ENCODE peak calls at places on chromosomes 1 and 21, in six cellular contexts. One of them, this sample, is unnamed.

GRCh38 chr21:27759091-27759659 is 792.3 kb upstream of the ADAMTS5 start:
- DNase-seq in HCT116: no peak
- DNase-seq in sigmoid colon: no peak
- DNase-seq in Panc1: no peak
- DNase-seq in GM12878: no peak
- DNase-seq in prostate gland: no peak
- DNase-seq in this sample: no peak

GRCh38 chr1:233240839-233241682 is 54.5 kb downstream of the PCNX2 start:
- DNase-seq in Panc1: peak
- DNase-seq in GM12878: no peak
- DNase-seq in prostate gland: peak
- DNase-seq in HCT116: no peak
- DNase-seq in sigmoid colon: no peak
- DNase-seq in this sample: peak

GRCh38 chr1:25610822-25611630 is 5.6 kb upstream of the MAN1C1 start:
- DNase-seq in GM12878: no peak
- DNase-seq in Panc1: no peak
- DNase-seq in sigmoid colon: no peak
- DNase-seq in HCT116: peak
- DNase-seq in prostate gland: no peak
- DNase-seq in this sample: no peak

GRCh38 chr1:65084068-65084467 is 63.9 kb upstream of the AK4 start:
- DNase-seq in Panc1: no peak
- DNase-seq in HCT116: no peak
- DNase-seq in sigmoid colon: no peak
- DNase-seq in GM12878: no peak
- DNase-seq in prostate gland: no peak
- DNase-seq in this sample: no peak

GRCh38 chr1:16172964-16173446 is 17.1 kb upstream of the EPHA2 start:
- DNase-seq in Panc1: no peak
- DNase-seq in prostate gland: no peak
- DNase-seq in HCT116: peak
- DNase-seq in GM12878: no peak
- DNase-seq in sigmoid colon: no peak
- DNase-seq in this sample: no peak

GRCh38 chr1:1058921-1059493 is 15.1 kb downstream of the RNF223 start:
- DNase-seq in HCT116: no peak
- DNase-seq in prostate gland: no peak
- DNase-seq in Panc1: no peak
- DNase-seq in sigmoid colon: no peak
- DNase-seq in GM12878: no peak
- DNase-seq in this sample: peak

GRCh38 chr1:40381268-40382109 is 8.0 kb downstream of the SMAP2 start:
- DNase-seq in Panc1: no peak
- DNase-seq in HCT116: no peak
- DNase-seq in sigmoid colon: no peak
- DNase-seq in prostate gland: no peak
- DNase-seq in GM12878: no peak
- DNase-seq in this sample: no peak

GRCh38 chr1:196877964-196878363 is 9.9 kb upstream of the CFHR4 start:
- DNase-seq in HCT116: no peak
- DNase-seq in Panc1: no peak
- DNase-seq in prostate gland: no peak
- DNase-seq in GM12878: no peak
- DNase-seq in sigmoid colon: no peak
- DNase-seq in this sample: peak

GRCh38 chr1:232667781-232668101 is 37.8 kb upstream of the SIPA1L2 start:
- DNase-seq in GM12878: no peak
- DNase-seq in sigmoid colon: no peak
- DNase-seq in HCT116: no peak
- DNase-seq in Panc1: no peak
- DNase-seq in prostate gland: no peak
- DNase-seq in this sample: no peak

GRCh38 chr1:30422251-30422650 is 301.1 kb downstream of the MATN1 start:
- DNase-seq in sigmoid colon: peak
- DNase-seq in HCT116: no peak
- DNase-seq in Panc1: no peak
- DNase-seq in prostate gland: no peak
- DNase-seq in GM12878: no peak
- DNase-seq in this sample: no peak

GRCh38 chr1:56806804-56807203 is 12.4 kb downstream of the FYB2 start:
- DNase-seq in GM12878: no peak
- DNase-seq in Panc1: no peak
- DNase-seq in HCT116: no peak
- DNase-seq in prostate gland: no peak
- DNase-seq in sigmoid colon: no peak
- DNase-seq in this sample: no peak

GRCh38 chr1:230350208-230350921 is 75.8 kb downstream of the PGBD5 start:
- DNase-seq in HCT116: no peak
- DNase-seq in Panc1: no peak
- DNase-seq in sigmoid colon: no peak
- DNase-seq in GM12878: no peak
- DNase-seq in prostate gland: no peak
- DNase-seq in this sample: no peak

GRCh38 chr1:64539279-64539678 is 69.3 kb downstream of the CACHD1 start:
- DNase-seq in GM12878: no peak
- DNase-seq in Panc1: no peak
- DNase-seq in sigmoid colon: no peak
- DNase-seq in HCT116: no peak
- DNase-seq in prostate gland: no peak
- DNase-seq in this sample: no peak

GRCh38 chr21:29643289-29643688 is 296.5 kb downstream of the GRIK1 start:
- DNase-seq in HCT116: no peak
- DNase-seq in sigmoid colon: no peak
- DNase-seq in GM12878: no peak
- DNase-seq in prostate gland: no peak
- DNase-seq in Panc1: no peak
- DNase-seq in this sample: no peak

GRCh38 chr1:145877923-145878486 is 7.7 kb downstream of the ANKRD35 start:
- DNase-seq in sigmoid colon: no peak
- DNase-seq in HCT116: no peak
- DNase-seq in Panc1: no peak
- DNase-seq in GM12878: no peak
- DNase-seq in prostate gland: no peak
- DNase-seq in this sample: no peak

GRCh38 chr1:22553104-22553880 is 10.0 kb upstream of the EPHA8 start:
- DNase-seq in sigmoid colon: no peak
- DNase-seq in GM12878: no peak
- DNase-seq in prostate gland: no peak
- DNase-seq in Panc1: no peak
- DNase-seq in HCT116: no peak
- DNase-seq in this sample: no peak

GRCh38 chr1:211695135-211695816 is 19.9 kb upstream of the NEK2 start:
- DNase-seq in GM12878: peak
- DNase-seq in sigmoid colon: no peak
- DNase-seq in HCT116: no peak
- DNase-seq in prostate gland: no peak
- DNase-seq in Panc1: no peak
- DNase-seq in this sample: peak

GRCh38 chr1:118247593-118247992 is 62.6 kb upstream of the SPAG17 start:
- DNase-seq in HCT116: peak
- DNase-seq in prostate gland: no peak
- DNase-seq in GM12878: no peak
- DNase-seq in Panc1: no peak
- DNase-seq in sigmoid colon: no peak
- DNase-seq in this sample: no peak

GRCh38 chr1:9269721-9270120 is 23.0 kb upstream of the SPSB1 start:
- DNase-seq in sigmoid colon: no peak
- DNase-seq in HCT116: no peak
- DNase-seq in GM12878: no peak
- DNase-seq in prostate gland: no peak
- DNase-seq in Panc1: no peak
- DNase-seq in this sample: peak

GRCh38 chr1:67372136-67372535 is 58.1 kb downstream of the SERBP1 start:
- DNase-seq in sigmoid colon: no peak
- DNase-seq in Panc1: no peak
- DNase-seq in prostate gland: no peak
- DNase-seq in GM12878: no peak
- DNase-seq in HCT116: no peak
- DNase-seq in this sample: no peak

GRCh38 chr1:87632232-87632631 is 303.6 kb downstream of the LMO4 start:
- DNase-seq in Panc1: no peak
- DNase-seq in GM12878: no peak
- DNase-seq in HCT116: no peak
- DNase-seq in sigmoid colon: no peak
- DNase-seq in prostate gland: no peak
- DNase-seq in this sample: no peak

GRCh38 chr1:167052389-167052788 is 37.8 kb downstream of the GPA33 start:
- DNase-seq in sigmoid colon: no peak
- DNase-seq in Panc1: no peak
- DNase-seq in prostate gland: no peak
- DNase-seq in GM12878: no peak
- DNase-seq in HCT116: peak
- DNase-seq in this sample: no peak

GRCh38 chr21:15057290-15057689 is 7.5 kb downstream of the NRIP1 start:
- DNase-seq in Panc1: no peak
- DNase-seq in HCT116: no peak
- DNase-seq in prostate gland: no peak
- DNase-seq in GM12878: no peak
- DNase-seq in sigmoid colon: no peak
- DNase-seq in this sample: no peak

GRCh38 chr1:231313661-231314060 is 24.0 kb downstream of the EXOC8 start:
- DNase-seq in GM12878: no peak
- DNase-seq in HCT116: no peak
- DNase-seq in sigmoid colon: no peak
- DNase-seq in Panc1: no peak
- DNase-seq in prostate gland: no peak
- DNase-seq in this sample: no peak

GRCh38 chr1:41314376-41314775 is 46.9 kb upstream of the FOXO6 start:
- DNase-seq in Panc1: no peak
- DNase-seq in HCT116: no peak
- DNase-seq in GM12878: no peak
- DNase-seq in prostate gland: no peak
- DNase-seq in sigmoid colon: no peak
- DNase-seq in this sample: no peak

GRCh38 chr1:206521002-206521585 is 13.8 kb downstream of the RASSF5 start:
- DNase-seq in prostate gland: peak
- DNase-seq in sigmoid colon: no peak
- DNase-seq in HCT116: no peak
- DNase-seq in Panc1: no peak
- DNase-seq in GM12878: no peak
- DNase-seq in this sample: peak

GRCh38 chr1:216183007-216183406 is 240.2 kb downstream of the USH2A start:
- DNase-seq in prostate gland: no peak
- DNase-seq in GM12878: no peak
- DNase-seq in Panc1: no peak
- DNase-seq in sigmoid colon: no peak
- DNase-seq in HCT116: no peak
- DNase-seq in this sample: no peak

GRCh38 chr1:32014199-32014936 is 700 bp downstream of the KHDRBS1 start:
- DNase-seq in Panc1: no peak
- DNase-seq in GM12878: no peak
- DNase-seq in prostate gland: peak
- DNase-seq in sigmoid colon: peak
- DNase-seq in HCT116: no peak
- DNase-seq in this sample: peak

GRCh38 chr1:100528861-100529260 is 9.1 kb upstream of the GPR88 start:
- DNase-seq in sigmoid colon: no peak
- DNase-seq in HCT116: no peak
- DNase-seq in Panc1: no peak
- DNase-seq in prostate gland: no peak
- DNase-seq in GM12878: no peak
- DNase-seq in this sample: no peak
- TF ChIP-seq POLR2AphosphoS5 in sigmoid colon: no peak
- TF ChIP-seq POLR2AphosphoS5 in HCT116: no peak
- TF ChIP-seq POLR2AphosphoS5 in Panc1: no peak
- TF ChIP-seq POLR2AphosphoS5 in prostate gland: no peak
- TF ChIP-seq POLR2AphosphoS5 in GM12878: no peak
- TF ChIP-seq POLR2AphosphoS5 in this sample: no peak

GRCh38 chr1:18041685-18042355 is 65.8 kb upstream of the IGSF21 start:
- DNase-seq in HCT116: no peak
- DNase-seq in GM12878: no peak
- DNase-seq in Panc1: no peak
- DNase-seq in sigmoid colon: no peak
- DNase-seq in prostate gland: no peak
- DNase-seq in this sample: no peak
- TF ChIP-seq CTCF in HCT116: peak
- TF ChIP-seq CTCF in GM12878: no peak
- TF ChIP-seq CTCF in Panc1: no peak
- TF ChIP-seq CTCF in sigmoid colon: no peak
- TF ChIP-seq CTCF in prostate gland: no peak
- TF ChIP-seq CTCF in this sample: no peak

GRCh38 chr1:94247146-94248094 is 10.0 kb upstream of the ARHGAP29 start:
- DNase-seq in HCT116: peak
- DNase-seq in GM12878: no peak
- DNase-seq in prostate gland: peak
- DNase-seq in Panc1: no peak
- DNase-seq in sigmoid colon: peak
- DNase-seq in this sample: peak
- TF ChIP-seq POLR2AphosphoS5 in HCT116: peak
- TF ChIP-seq POLR2AphosphoS5 in GM12878: no peak
- TF ChIP-seq POLR2AphosphoS5 in prostate gland: no peak
- TF ChIP-seq POLR2AphosphoS5 in Panc1: peak
- TF ChIP-seq POLR2AphosphoS5 in sigmoid colon: peak
- TF ChIP-seq POLR2AphosphoS5 in this sample: peak

GRCh38 chr1:92376345-92376744 is 77.5 kb downstream of the RPAP2 start:
- DNase-seq in GM12878: no peak
- DNase-seq in sigmoid colon: no peak
- DNase-seq in HCT116: no peak
- DNase-seq in Panc1: no peak
- DNase-seq in prostate gland: no peak
- DNase-seq in this sample: no peak

GRCh38 chr1:92374211-92374610 is 75.4 kb downstream of the RPAP2 start:
- DNase-seq in prostate gland: no peak
- DNase-seq in sigmoid colon: no peak
- DNase-seq in Panc1: no peak
- DNase-seq in HCT116: no peak
- DNase-seq in GM12878: no peak
- DNase-seq in this sample: no peak
- TF ChIP-seq CTCF in prostate gland: no peak
- TF ChIP-seq CTCF in sigmoid colon: no peak
- TF ChIP-seq CTCF in Panc1: no peak
- TF ChIP-seq CTCF in HCT116: no peak
- TF ChIP-seq CTCF in GM12878: no peak
- TF ChIP-seq CTCF in this sample: no peak

GRCh38 chr1:202576816-202577215 is 133.4 kb downstream of the SYT2 start:
- DNase-seq in GM12878: no peak
- DNase-seq in HCT116: no peak
- DNase-seq in prostate gland: peak
- DNase-seq in Panc1: no peak
- DNase-seq in sigmoid colon: no peak
- DNase-seq in this sample: no peak
- TF ChIP-seq POLR2AphosphoS5 in GM12878: no peak
- TF ChIP-seq POLR2AphosphoS5 in HCT116: no peak
- TF ChIP-seq POLR2AphosphoS5 in prostate gland: peak
- TF ChIP-seq POLR2AphosphoS5 in Panc1: no peak
- TF ChIP-seq POLR2AphosphoS5 in sigmoid colon: no peak
- TF ChIP-seq POLR2AphosphoS5 in this sample: no peak